ENCODE peak calls at places on chromosomes 11 and 22, in seven cellular contexts. Y is adipocyte, U is colonic mucosa, Z is SK-N-SH, J is H9, E is mesendoderm, R is neuronal stem cell. H is an unnamed sample.

GRCh38 chr11:67024410-67024809 is 1.5 kb downstream of the SYT12 start:
- DNase-seq in R (no peak), Z (no peak), U (no peak), J (no peak), E (no peak), Y (no peak), H (peak)

GRCh38 chr22:36385491-36386350 is 2.0 kb downstream of the MYH9 start:
- DNase-seq in U (peak), Z (no peak), Y (peak), E (peak), R (no peak), J (no peak), H (peak)

GRCh38 chr22:19385221-19385906 is 46.2 kb downstream of the HIRA start:
- DNase-seq in U (no peak), E (no peak), R (no peak), Y (no peak), Z (peak), J (no peak), H (no peak)

GRCh38 chr22:40006641-40007040 is 11.9 kb downstream of the FAM83F start:
- DNase-seq in Y (no peak), J (no peak), R (no peak), U (no peak), E (no peak), Z (no peak), H (no peak)

GRCh38 chr11:13298765-13299164 is 21.2 kb downstream of the BMAL1 start:
- DNase-seq in U (no peak), R (no peak), Z (peak), E (peak), Y (no peak), J (no peak), H (no peak)

GRCh38 chr11:64028398-64029115 is 7.2 kb upstream of the FLRT1 start:
- DNase-seq in J (peak), Y (no peak), Z (peak), U (no peak), R (peak), E (peak), H (peak)

GRCh38 chr11:4903484-4903883 is at the start of gene OR51A7:
- DNase-seq in Y (no peak), E (no peak), Z (no peak), R (no peak), J (no peak), U (no peak), H (no peak)

GRCh38 chr11:67667490-67668190 is 6.8 kb downstream of the ALDH3B2 start:
- DNase-seq in R (no peak), U (no peak), E (no peak), Z (peak), J (no peak), Y (no peak), H (no peak)

GRCh38 chr11:12693075-12693473 is 18.9 kb downstream of the TEAD1 start:
- DNase-seq in Y (no peak), J (no peak), Z (no peak), R (no peak), E (no peak), U (no peak), H (peak)

GRCh38 chr11:46305295-46305694 is 27.8 kb downstream of the CREB3L1 start:
- DNase-seq in Y (peak), U (no peak), R (no peak), J (no peak), Z (peak), E (no peak), H (no peak)

GRCh38 chr22:43247546-43248260 is 60.8 kb upstream of the TTLL12 start:
- DNase-seq in E (no peak), R (no peak), Y (no peak), Z (no peak), J (no peak), U (no peak), H (no peak)

GRCh38 chr11:40337118-40337517 is 1122.3 kb downstream of the LRRC4C start:
- DNase-seq in J (no peak), Z (no peak), U (no peak), R (no peak), Y (peak), E (peak), H (peak)

GRCh38 chr11:47980093-47980906 is at the start of gene PTPRJ:
- DNase-seq in R (peak), Y (peak), U (peak), Z (peak), J (peak), E (peak), H (peak)

GRCh38 chr22:18968011-18968749 is 32.1 kb upstream of the PRODH start:
- DNase-seq in R (peak), E (peak), U (no peak), Z (no peak), Y (peak), J (peak), H (peak)

DNA sequence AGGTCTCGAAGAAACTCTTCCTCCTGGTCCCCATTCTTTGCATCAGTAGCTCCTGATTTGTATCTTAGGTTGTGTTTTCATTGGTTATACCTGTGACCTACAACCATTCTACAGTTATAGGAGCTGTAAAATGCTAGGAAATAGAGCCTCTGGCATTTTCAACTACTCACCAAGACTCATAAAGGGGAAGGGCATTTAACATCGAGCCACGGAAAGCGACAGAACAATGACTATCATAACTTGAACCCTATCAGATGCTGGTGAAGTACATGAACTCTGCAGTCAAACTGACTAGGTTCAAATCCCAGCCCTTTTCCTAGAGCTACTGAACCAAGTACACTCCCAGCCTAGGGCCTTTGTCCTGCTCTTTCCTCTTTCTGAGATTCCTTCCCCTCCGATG is 588.0 kb downstream of the SOX6 start:
- DNase-seq in J (no peak), Y (no peak), U (peak), R (no peak), E (no peak), Z (no peak), H (no peak)
- H3K9ac ChIP-seq in J (no peak), Y (no peak), U (no peak), R (no peak), E (no peak), Z (no peak), H (no peak)

GRCh38 chr11:111557425-111558111 is 17.0 kb downstream of the LAYN start:
- DNase-seq in E (no peak), J (no peak), Z (no peak), R (no peak), Y (peak), U (no peak), H (peak)

GRCh38 chr11:111549869-111550203 is 9.3 kb downstream of the LAYN start:
- DNase-seq in R (no peak), U (no peak), Y (no peak), Z (no peak), J (no peak), E (no peak), H (no peak)

GRCh38 chr11:111550258-111550657 is 9.7 kb downstream of the LAYN start:
- DNase-seq in J (no peak), R (no peak), E (no peak), U (no peak), Z (no peak), Y (no peak), H (no peak)

GRCh38 chr11:111555255-111555654 is 14.7 kb downstream of the LAYN start:
- DNase-seq in E (no peak), J (no peak), Z (no peak), Y (peak), R (no peak), U (no peak), H (peak)

GRCh38 chr11:111554532-111554931 is 14.0 kb downstream of the LAYN start:
- DNase-seq in J (no peak), R (no peak), E (no peak), Y (no peak), Z (no peak), U (no peak), H (no peak)
- H3K9ac ChIP-seq in J (no peak), R (no peak), E (no peak), Y (peak), Z (peak), U (no peak), H (no peak)

GRCh38 chr11:78289547-78290292 is 101.0 kb downstream of the USP35 start:
- DNase-seq in E (no peak), Z (no peak), J (no peak), Y (no peak), R (no peak), U (no peak), H (no peak)
- H3K9ac ChIP-seq in E (no peak), Z (no peak), J (no peak), Y (peak), R (no peak), U (no peak), H (no peak)

DNA sequence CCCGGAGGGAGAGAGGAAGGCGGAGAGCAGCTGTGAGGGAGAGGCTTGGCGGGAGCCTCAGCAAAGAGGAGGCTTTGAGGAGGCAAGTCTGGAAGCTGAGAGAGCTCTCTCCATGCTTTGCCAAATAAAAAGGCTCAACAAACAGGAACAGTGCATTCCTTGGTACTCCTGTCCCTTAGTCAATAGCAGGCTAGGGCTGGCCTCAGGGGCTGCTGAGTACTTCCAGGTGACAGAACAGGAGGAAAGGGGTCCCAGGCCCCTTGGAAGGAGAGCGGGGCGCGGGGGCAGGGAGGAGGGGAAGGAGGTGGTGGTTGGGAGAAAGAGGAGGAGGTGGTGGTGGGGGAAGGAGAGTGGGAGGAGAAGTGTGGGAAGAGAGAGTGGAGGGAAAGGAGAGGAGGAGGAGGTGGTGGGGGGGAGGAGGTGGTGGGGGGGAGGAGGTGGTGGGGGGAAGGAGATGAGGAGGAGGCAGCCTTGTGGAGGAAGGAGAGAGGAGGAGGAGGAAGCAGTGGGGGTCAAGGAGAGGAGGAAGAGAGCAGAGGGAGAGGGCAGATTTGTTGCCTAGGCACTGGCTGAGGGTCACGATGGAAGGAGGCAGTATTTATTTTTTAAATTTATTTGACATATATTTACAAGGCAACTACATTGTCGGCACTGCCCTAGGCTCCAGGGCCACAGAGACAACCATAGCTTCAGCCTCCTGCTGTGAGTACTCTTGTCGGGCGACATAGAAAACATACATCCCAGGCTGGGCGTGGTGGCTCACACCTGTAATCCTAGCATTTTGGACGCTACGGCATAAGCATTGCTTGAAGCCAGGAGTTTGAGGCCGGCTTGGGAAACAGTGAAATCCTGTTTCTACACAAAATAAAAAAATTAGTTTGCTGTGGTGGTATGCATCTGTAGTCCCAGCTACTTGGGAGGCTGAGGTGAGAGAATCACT is 74.2 kb upstream of the ZBED5 start:
- DNase-seq in U (peak), R (peak), Z (no peak), E (no peak), Y (no peak), J (no peak), H (no peak)
- H3K9ac ChIP-seq in U (peak), R (peak), Z (peak), E (peak), Y (peak), J (no peak), H (peak)

H was measured in fibroblast of lung.